ENCODE peak calls at places on chromosome 1, in four cellular contexts. H is RWPE1, A is substantia nigra, Y is Caco-2. Z is an unnamed sample.

GRCh38 chr1:41629571-41629970 is 145.1 kb upstream of the EDN2 start:
- DNase-seq in H (no peak), A (no peak), Y (no peak), Z (peak)

GRCh38 chr1:158611916-158612315 is 6.8 kb downstream of the OR10Z1 start:
- DNase-seq in Y (no peak), A (no peak), H (no peak), Z (no peak)

GRCh38 chr1:152018537-152018936 is 18.3 kb downstream of the S100A11 start:
- DNase-seq in H (no peak), Y (no peak), A (no peak), Z (peak)

GRCh38 chr1:38608202-38608864 is 251.2 kb downstream of the RRAGC start:
- DNase-seq in H (no peak), Y (no peak), A (no peak), Z (peak)

GRCh38 chr1:13784971-13785370 is 85.0 kb downstream of the PRDM2 start:
- DNase-seq in H (no peak), Y (no peak), A (no peak), Z (peak)

GRCh38 chr1:109161836-109162606 is 48.1 kb downstream of the ELAPOR1 start:
- DNase-seq in A (no peak), Y (peak), H (peak), Z (peak)

GRCh38 chr1:235649722-235650163 is at the start of gene GNG4:
- DNase-seq in A (no peak), H (no peak), Y (peak), Z (no peak)

GRCh38 chr1:20255666-20256065 is 35.0 kb upstream of the VWA5B1 start:
- DNase-seq in H (peak), A (no peak), Y (peak), Z (peak)

GRCh38 chr1:209094384-209094783 is 489.1 kb upstream of the CAMK1G start:
- DNase-seq in Y (no peak), A (no peak), H (no peak), Z (no peak)

GRCh38 chr1:225750865-225751824 is 26.5 kb upstream of the SRP9 start:
- DNase-seq in H (no peak), Y (no peak), A (no peak), Z (no peak)

GRCh38 chr1:109186704-109187071 is 27.0 kb upstream of the SARS1 start:
- DNase-seq in A (no peak), Y (no peak), H (no peak), Z (peak)

GRCh38 chr1:84415386-84415785 is 17.1 kb downstream of the DNASE2B start:
- DNase-seq in A (no peak), Y (no peak), H (no peak), Z (peak)

GRCh38 chr1:218249757-218250156 is 35.3 kb upstream of the RRP15 start:
- DNase-seq in Y (no peak), A (no peak), H (no peak), Z (no peak)

GRCh38 chr1:153776352-153776751 is 1.1 kb downstream of the SLC27A3 start:
- DNase-seq in A (no peak), H (no peak), Y (no peak), Z (no peak)

GRCh38 chr1:2517966-2518365 is 8.4 kb downstream of the PANK4 start:
- DNase-seq in A (no peak), Y (no peak), H (no peak), Z (no peak)

GRCh38 chr1:116951175-116951935 is 41.6 kb downstream of the PTGFRN start:
- DNase-seq in H (no peak), Y (no peak), A (no peak), Z (peak)

GRCh38 chr1:172381981-172382380 is 38.5 kb upstream of the C1orf105 start:
- DNase-seq in Y (no peak), H (no peak), A (no peak), Z (no peak)

GRCh38 chr1:247290576-247290975 is 34.7 kb downstream of the VN1R5 start:
- DNase-seq in A (no peak), H (no peak), Y (no peak), Z (no peak)

GRCh38 chr1:78229344-78229743 is 183.6 kb downstream of the GIPC2 start:
- DNase-seq in H (peak), A (no peak), Y (no peak), Z (peak)

GRCh38 chr1:8690253-8690525 is 127.3 kb downstream of the RERE start:
- DNase-seq in A (no peak), H (no peak), Y (no peak), Z (no peak)

GRCh38 chr1:31101147-31101502 is 35.6 kb upstream of the PUM1 start:
- DNase-seq in H (peak), A (no peak), Y (no peak), Z (peak)

GRCh38 chr1:214976665-214977064 is 105.9 kb upstream of the KCNK2 start:
- DNase-seq in A (no peak), Y (no peak), H (no peak), Z (no peak)

GRCh38 chr1:162632234-162632666 is at the start of gene DDR2:
- DNase-seq in A (no peak), H (no peak), Y (no peak), Z (peak)